ENCODE peak calls at places on chromosomes 6 and 20, in five cellular contexts. M, D, B, P and F are unnamed samples.

GRCh38 chr6:141685416-141685815 is 447.3 kb upstream of the GJE1 start:
- DNase-seq in M (no peak), D (no peak), B (no peak), P (no peak), F (no peak)

GRCh38 chr6:12417191-12417590 is 127.0 kb downstream of the EDN1 start:
- DNase-seq in B (no peak), M (no peak), P (no peak), D (no peak), F (no peak)

GRCh38 chr20:42432931-42433330 is 756.8 kb downstream of the PTPRT start:
- DNase-seq in M (no peak), P (no peak), B (peak; percentile 37), D (peak; percentile 0), F (no peak)

GRCh38 chr6:54441020-54441419 is 132.8 kb downstream of the TINAG start:
- DNase-seq in P (no peak), D (no peak), B (no peak), M (no peak), F (no peak)

GRCh38 chr6:90098637-90099036 is 198.0 kb downstream of the BACH2 start:
- DNase-seq in M (no peak), D (no peak), B (no peak), P (no peak), F (no peak)

GRCh38 chr20:36064661-36065426 is 89.7 kb upstream of the EPB41L1 start:
- DNase-seq in P (peak; percentile 85), M (peak; percentile 85), B (peak; percentile 94), D (peak; percentile 78), F (peak; percentile 88)

GRCh38 chr6:151242420-151242841 is 2.7 kb downstream of the AKAP12 start:
- DNase-seq in P (no peak), D (no peak), M (no peak), B (no peak), F (no peak)

GRCh38 chr20:17381701-17382100 is 149.5 kb downstream of the BFSP1 start:
- DNase-seq in B (no peak), P (no peak), D (no peak), M (no peak), F (no peak)

GRCh38 chr6:96157018-96157565 is 141.3 kb downstream of the FUT9 start:
- DNase-seq in B (no peak), D (no peak), M (no peak), P (peak; percentile 10), F (no peak)

GRCh38 chr20:23235173-23236027 is 115.2 kb upstream of the NXT1 start:
- DNase-seq in P (peak; percentile 42), M (no peak), D (peak; percentile 87), B (peak; percentile 73), F (no peak)

GRCh38 chr6:38498085-38498484 is 141.6 kb downstream of the BTBD9 start:
- DNase-seq in B (no peak), P (no peak), M (no peak), D (no peak), F (no peak)

GRCh38 chr6:39852324-39852723 is 60.1 kb downstream of the DAAM2 start:
- DNase-seq in P (no peak), B (no peak), M (no peak), D (no peak), F (no peak)

GRCh38 chr6:100464910-100465700 is at the start of gene SIM1:
- DNase-seq in P (peak; percentile 42), M (no peak), D (peak; percentile 70), B (peak; percentile 41), F (no peak)

GRCh38 chr6:16105874-16106273 is 23.0 kb upstream of the MYLIP start:
- DNase-seq in B (no peak), D (peak; percentile 27), M (no peak), P (no peak), F (no peak)

GRCh38 chr6:30013296-30013922 is 47.7 kb upstream of the POLR1H start:
- DNase-seq in P (peak; percentile 41), B (no peak), M (no peak), D (no peak), F (no peak)

GRCh38 chr20:2122921-2123320 is 21.3 kb downstream of the STK35 start:
- DNase-seq in B (no peak), M (no peak), D (peak; percentile 80), P (no peak), F (no peak)

GRCh38 chr20:44211177-44212039 is 837 bp upstream of the OSER1 start:
- DNase-seq in P (peak; percentile 20), D (peak; percentile 47), M (no peak), B (peak; percentile 34), F (peak; percentile 12)

GRCh38 chr20:25195014-25195961 is at the start of gene ENTPD6:
- DNase-seq in M (peak; percentile 90), P (peak; percentile 89), B (peak; percentile 88), D (peak; percentile 84), F (peak; percentile 89)

GRCh38 chr6:105272783-105273182 is 93.0 kb upstream of the POPDC3 start:
- DNase-seq in M (no peak), P (no peak), B (no peak), D (peak; percentile 15), F (no peak)
- H3K27ac ChIP-seq in M (no peak overlapping the region), P (no peak overlapping the region), B (no peak overlapping the region), D (no peak overlapping the region), F (no peak overlapping the region)

GRCh38 chr6:5673016-5673415 is 333.7 kb downstream of the NRN1 start:
- DNase-seq in B (no peak), D (no peak), M (no peak), P (no peak), F (no peak)

GRCh38 chr6:5671604-5672559 is 334.8 kb downstream of the NRN1 start:
- DNase-seq in B (peak; percentile 31), D (no peak), M (no peak), P (peak; percentile 39), F (no peak)

GRCh38 chr6:5671162-5671561 is 335.6 kb downstream of the NRN1 start:
- DNase-seq in M (no peak), D (peak; percentile 56), B (no peak), P (peak; percentile 79), F (no peak)

GRCh38 chr6:5674141-5674540 is 332.6 kb downstream of the NRN1 start:
- DNase-seq in B (no peak), D (peak; percentile 77), M (no peak), P (no peak), F (no peak)

GRCh38 chr6:5672581-5673011 is 334.1 kb downstream of the NRN1 start:
- DNase-seq in M (no peak), P (no peak), B (peak; percentile 50), D (peak; percentile 89), F (no peak)
- H3K27ac ChIP-seq in M (no peak overlapping the region), P (no peak overlapping the region), B (peak overlapping the region; percentile 69), D (peak overlapping the region; percentile 72), F (no peak overlapping the region)

GRCh38 chr20:38247166-38247509 is 13.4 kb downstream of the KIAA1755 start:
- DNase-seq in P (no peak), M (no peak), B (no peak), D (no peak), F (no peak)

GRCh38 chr20:38246357-38247165 is 14.0 kb downstream of the KIAA1755 start:
- DNase-seq in P (no peak), D (no peak), M (no peak), B (no peak), F (peak; percentile 35)

GRCh38 chr20:38243617-38244016 is 16.9 kb downstream of the KIAA1755 start:
- DNase-seq in M (no peak), B (no peak), D (no peak), P (no peak), F (no peak)

GRCh38 chr20:38242848-38243449 is 17.6 kb downstream of the KIAA1755 start:
- DNase-seq in D (no peak), P (peak; percentile 24), M (no peak), B (no peak), F (no peak)

GRCh38 chr20:38245753-38246152 is 14.8 kb downstream of the KIAA1755 start:
- DNase-seq in M (no peak), P (no peak), B (no peak), D (no peak), F (no peak)
- H3K27ac ChIP-seq in M (no peak overlapping the region), P (no peak overlapping the region), B (no peak overlapping the region), D (no peak overlapping the region), F (peak overlapping the region; percentile 41)

DNA sequence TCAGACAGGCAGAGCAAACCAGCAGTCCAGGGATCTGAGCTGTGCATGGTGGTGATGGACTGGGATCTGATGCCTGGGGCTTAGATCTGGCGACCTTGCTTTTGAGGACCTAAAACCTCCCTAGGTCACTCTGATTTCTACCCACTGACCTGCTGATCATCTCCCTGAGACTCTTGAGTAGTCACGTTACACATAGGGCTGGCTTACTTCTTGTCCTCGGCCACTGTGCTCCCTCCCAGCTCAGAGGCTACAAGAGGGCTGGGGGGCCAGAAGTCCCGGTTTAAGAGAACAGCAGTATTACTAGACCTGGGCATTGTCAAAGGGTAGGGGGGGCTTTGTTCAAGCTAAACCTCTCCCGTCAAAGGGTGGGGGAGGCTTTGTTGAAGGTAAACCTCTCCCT is 5.5 kb downstream of the DYNLT1 start:
- DNase-seq in P (no peak), M (no peak), D (no peak), B (no peak), F (no peak)
- H3K27ac ChIP-seq in P (peak overlapping the region; percentile 7), M (no peak overlapping the region), D (no peak overlapping the region), B (peak overlapping the region; percentile 42), F (no peak overlapping the region)

GRCh38 chr6:25981529-25982263 is 19.1 kb downstream of the TRIM38 start:
- DNase-seq in M (no peak), D (no peak), B (no peak), P (no peak), F (no peak)

GRCh38 chr6:25987845-25988244 is 25.2 kb downstream of the TRIM38 start:
- DNase-seq in B (no peak), M (no peak), P (no peak), D (no peak), F (no peak)

GRCh38 chr6:25980935-25981334 is 18.3 kb downstream of the TRIM38 start:
- DNase-seq in B (no peak), D (no peak), P (no peak), M (no peak), F (no peak)

DNA sequence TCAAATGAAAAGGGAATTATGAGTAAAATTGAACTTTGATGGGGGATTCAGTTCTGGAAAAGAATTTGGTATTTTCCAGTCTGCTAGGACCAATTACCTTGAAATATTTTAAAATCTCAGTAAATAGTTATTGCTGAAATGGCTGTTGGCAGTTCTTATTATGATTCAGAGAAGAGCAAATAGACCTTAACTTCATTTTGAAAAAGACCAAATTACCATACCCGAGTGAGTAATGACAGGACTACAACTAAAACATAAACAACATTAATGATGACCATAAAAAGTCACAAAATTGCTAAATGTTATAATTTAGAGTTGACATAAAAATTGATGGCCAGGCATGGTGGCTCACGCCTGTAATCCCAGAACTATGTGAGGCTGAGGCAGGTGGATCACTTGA is 21.7 kb downstream of the TRIM38 start:
- DNase-seq in M (no peak), B (no peak), D (no peak), P (no peak), F (no peak)
- H3K27ac ChIP-seq in M (no peak overlapping the region), B (no peak overlapping the region), D (no peak overlapping the region), P (no peak overlapping the region), F (no peak overlapping the region)

GRCh38 chr6:4055420-4056041 is 23.4 kb downstream of the FAM217A start:
- DNase-seq in B (peak; percentile 44), P (peak; percentile 12), M (peak; percentile 24), D (peak; percentile 88), F (no peak)
- H3K27ac ChIP-seq in B (peak overlapping the region; percentile 51), P (no peak overlapping the region), M (no peak overlapping the region), D (no peak overlapping the region), F (no peak overlapping the region)

GRCh38 chr20:47785900-47786762 is 850 bp upstream of the SULF2 start:
- DNase-seq in D (peak; percentile 81), M (no peak), B (peak; percentile 64), P (peak; percentile 6), F (peak; percentile 31)
- H3K27ac ChIP-seq in D (no peak overlapping the region), M (no peak overlapping the region), B (peak overlapping the region; percentile 75), P (no peak overlapping the region), F (no peak overlapping the region)